ENCODE peak calls at places on chromosomes 7 and 10, in four cellular contexts. J is K562, G is H1, E is HepG2. T is an unnamed sample.

GRCh38 chr10:27584302-27584701 is 80.2 kb downstream of the RAB18 start:
- DNase-seq in J (no peak), G (no peak), E (no peak), T (no peak)

GRCh38 chr7:68420342-68420750 is 1177.9 kb upstream of the AUTS2 start:
- DNase-seq in J (no peak), G (no peak), E (no peak), T (no peak)

GRCh38 chr7:90706067-90706716 is 110.1 kb downstream of the CDK14 start:
- DNase-seq in J (no peak), G (no peak), E (peak; percentile 2), T (peak; percentile 19)

GRCh38 chr7:142603870-142604448 is 145.3 kb upstream of the PRSS1 start:
- DNase-seq in J (peak; percentile 78), G (no peak), E (peak; percentile 52), T (peak; percentile 71)

GRCh38 chr7:128833148-128833938 is 3.1 kb downstream of the FLNC start:
- DNase-seq in J (peak; percentile 89), G (no peak), E (no peak), T (peak; percentile 98)

GRCh38 chr10:62594093-62594520 is 210.4 kb upstream of the ADO start:
- DNase-seq in J (peak; percentile 57), G (peak; percentile 43), E (peak; percentile 27), T (peak; percentile 51)

GRCh38 chr10:86371116-86371515 is 4.5 kb upstream of the GRID1 start:
- DNase-seq in J (no peak), G (no peak), E (no peak), T (no peak)

GRCh38 chr7:19621740-19622139 is 87.1 kb downstream of the POLR1F start:
- DNase-seq in J (no peak), G (no peak), E (no peak), T (no peak)

GRCh38 chr7:84060760-84061261 is 133.8 kb downstream of the SEMA3A start:
- DNase-seq in J (no peak), G (no peak), E (no peak), T (peak; percentile 77)
- TF ChIP-seq JUN in J (no peak), G (no peak), E (no peak), T (peak; percentile 92)

GRCh38 chr7:28724563-28724962 is 233.6 kb downstream of the TRIL start:
- DNase-seq in J (no peak), G (no peak), E (no peak), T (no peak)
- H3K27ac ChIP-seq in J (no peak overlapping the region), G (no peak overlapping the region), E (no peak overlapping the region), T (no peak overlapping the region)

DNA sequence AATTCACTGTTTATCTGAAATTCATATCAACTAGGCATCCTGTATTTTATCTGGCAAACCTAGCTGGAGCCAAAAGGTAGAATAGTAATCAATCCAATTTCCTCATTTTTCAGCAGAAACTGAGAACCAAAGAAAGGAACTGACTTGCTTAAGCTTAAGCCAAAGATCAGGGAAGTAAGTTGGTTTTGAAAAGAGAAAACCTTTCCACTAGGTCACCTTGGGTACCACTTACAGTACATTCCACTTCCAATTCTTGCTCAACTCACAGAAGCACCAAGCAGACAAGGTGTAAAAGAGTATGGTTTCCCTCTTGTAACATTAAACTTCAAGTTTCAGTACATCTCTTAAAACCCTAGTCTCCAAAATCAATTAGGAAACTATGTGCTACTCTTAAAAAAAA is 79.6 kb downstream of the ZFAND4 start:
- DNase-seq in J (no peak), G (no peak), E (no peak), T (no peak)
- H3K9ac ChIP-seq in J (peak overlapping the region; percentile 74), G (no peak overlapping the region), E (peak overlapping the region; percentile 82), T (no peak overlapping the region)

DNA sequence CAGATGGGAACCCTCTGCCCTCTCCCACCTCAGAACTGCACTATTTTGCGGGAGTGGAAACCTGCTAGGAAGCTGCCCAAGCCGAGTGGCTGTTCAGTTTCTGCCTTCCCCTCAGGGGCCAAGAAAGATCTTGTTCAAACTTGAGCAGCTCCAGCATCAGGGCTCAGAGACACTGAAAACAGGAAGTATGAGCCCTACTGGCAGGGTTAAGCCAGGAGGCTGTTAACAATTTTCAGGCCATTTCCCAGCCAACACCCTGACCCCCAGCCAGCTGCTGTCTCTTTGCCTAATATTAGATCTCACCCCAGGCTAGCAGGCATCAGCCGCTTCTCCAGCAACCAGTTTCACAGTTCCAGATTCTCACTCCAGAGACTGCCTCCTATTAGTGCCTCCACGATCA is 9.2 kb downstream of the PLAU start:
- DNase-seq in J (peak; percentile 38), G (no peak), E (no peak), T (no peak)
- TF ChIP-seq JUN in J (no peak), G (no peak), E (no peak), T (no peak)

DNA sequence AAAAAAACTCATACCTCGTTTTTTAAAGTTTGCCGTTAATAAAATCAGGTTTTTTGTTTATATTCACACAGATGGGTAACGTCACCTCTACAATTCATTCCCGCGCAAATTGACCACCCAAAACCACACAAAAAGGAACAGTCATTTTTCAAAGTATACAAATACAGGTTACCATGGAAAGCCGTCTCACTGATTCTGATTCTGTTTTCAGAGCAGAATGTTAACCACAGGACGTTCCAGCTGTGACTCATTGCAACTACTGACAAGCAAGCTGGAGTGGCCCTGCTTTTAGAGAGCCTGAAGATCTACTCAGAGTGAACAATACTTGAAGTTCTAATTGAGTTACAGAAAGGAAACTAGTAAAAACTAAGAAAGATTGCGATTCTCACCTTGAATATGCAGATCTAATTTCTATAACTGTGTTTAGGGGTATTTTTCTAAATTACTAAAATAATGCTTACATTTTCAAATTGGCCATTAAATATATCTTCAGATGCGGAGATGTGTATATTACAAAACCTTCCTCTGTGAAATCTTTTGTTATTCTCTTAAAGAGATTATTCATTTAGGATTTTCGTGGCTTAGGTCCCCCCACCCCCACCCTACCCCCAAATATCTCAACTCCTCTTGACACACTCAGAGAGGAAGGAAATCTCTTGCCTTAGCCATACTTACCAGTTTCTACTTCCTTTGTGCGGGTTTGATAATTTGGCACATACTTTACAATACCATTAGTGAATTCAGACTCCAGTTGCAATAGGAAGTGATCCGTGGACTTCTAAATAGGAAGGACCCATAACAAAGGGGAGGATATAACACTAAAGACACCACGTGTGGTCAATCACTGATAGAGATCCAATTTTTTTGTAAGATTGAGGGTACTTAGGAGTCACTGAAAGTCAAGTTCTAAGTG is 106.0 kb downstream of the CUBN start:
- DNase-seq in J (peak; percentile 66), G (no peak), E (peak; percentile 48), T (peak; percentile 96)
- H3K27ac ChIP-seq in J (peak overlapping the region; percentile 35), G (no peak overlapping the region), E (no peak overlapping the region), T (peak overlapping the region; percentile 72)

GRCh38 chr10:6091630-6092029 is 2.8 kb downstream of the RBM17 start:
- DNase-seq in J (no peak), G (no peak), E (no peak), T (peak; percentile 89)
- H3K9ac ChIP-seq in J (no peak overlapping the region), G (no peak overlapping the region), E (no peak overlapping the region), T (no peak overlapping the region)

GRCh38 chr10:35463105-35463867 is 127.0 kb downstream of the CCNY start:
- DNase-seq in J (no peak), G (no peak), E (no peak), T (peak; percentile 42)

GRCh38 chr10:35464805-35465456 is 128.6 kb downstream of the CCNY start:
- DNase-seq in J (no peak), G (no peak), E (no peak), T (no peak)

GRCh38 chr10:35460852-35461460 is 124.6 kb downstream of the CCNY start:
- DNase-seq in J (no peak), G (no peak), E (no peak), T (no peak)

GRCh38 chr10:35463878-35464277 is 127.6 kb downstream of the CCNY start:
- DNase-seq in J (peak; percentile 17), G (no peak), E (no peak), T (no peak)

GRCh38 chr10:35462491-35462934 is 126.2 kb downstream of the CCNY start:
- DNase-seq in J (no peak), G (no peak), E (peak; percentile 56), T (no peak)
- TF ChIP-seq JUN in J (no peak), G (no peak), E (no peak), T (no peak)

GRCh38 chr7:150784954-150785353 is 15.2 kb downstream of the TMEM176B start:
- DNase-seq in J (no peak), G (no peak), E (no peak), T (no peak)
- H3K27ac ChIP-seq in J (no peak overlapping the region), G (no peak overlapping the region), E (no peak overlapping the region), T (no peak overlapping the region)

DNA sequence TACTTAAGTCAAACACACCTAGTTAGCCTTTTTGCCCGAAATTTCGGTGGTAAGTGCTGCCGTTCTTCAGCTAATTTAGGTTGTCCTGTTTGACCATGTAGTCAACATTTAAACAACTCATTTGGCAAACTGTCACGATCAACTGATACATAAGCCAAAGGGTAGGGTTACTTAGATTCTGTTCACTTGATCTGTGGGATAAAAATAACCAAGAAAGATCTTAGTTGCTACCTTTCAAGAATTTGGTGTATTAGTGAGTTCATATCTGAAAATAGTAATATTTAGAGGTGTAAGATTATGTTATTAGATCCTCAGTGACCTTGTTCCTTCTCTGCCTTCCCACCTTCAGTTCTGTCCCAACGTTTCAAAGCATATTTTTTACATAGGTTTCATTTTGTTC is 2.0 kb downstream of the TNKS2 start:
- DNase-seq in J (no peak), G (no peak), E (no peak), T (no peak)
- H3K9ac ChIP-seq in J (peak overlapping the region; percentile 81), G (no peak overlapping the region), E (peak overlapping the region; percentile 95), T (no peak overlapping the region)

GRCh38 chr7:25726682-25727357 is 425.2 kb upstream of the NFE2L3 start:
- DNase-seq in J (no peak), G (no peak), E (no peak), T (no peak)

GRCh38 chr7:25727876-25728275 is 424.1 kb upstream of the NFE2L3 start:
- DNase-seq in J (no peak), G (no peak), E (no peak), T (no peak)

GRCh38 chr7:25725483-25725882 is 426.5 kb upstream of the NFE2L3 start:
- DNase-seq in J (no peak), G (no peak), E (no peak), T (no peak)

GRCh38 chr7:25727446-25727845 is 424.6 kb upstream of the NFE2L3 start:
- DNase-seq in J (no peak), G (no peak), E (no peak), T (no peak)

DNA sequence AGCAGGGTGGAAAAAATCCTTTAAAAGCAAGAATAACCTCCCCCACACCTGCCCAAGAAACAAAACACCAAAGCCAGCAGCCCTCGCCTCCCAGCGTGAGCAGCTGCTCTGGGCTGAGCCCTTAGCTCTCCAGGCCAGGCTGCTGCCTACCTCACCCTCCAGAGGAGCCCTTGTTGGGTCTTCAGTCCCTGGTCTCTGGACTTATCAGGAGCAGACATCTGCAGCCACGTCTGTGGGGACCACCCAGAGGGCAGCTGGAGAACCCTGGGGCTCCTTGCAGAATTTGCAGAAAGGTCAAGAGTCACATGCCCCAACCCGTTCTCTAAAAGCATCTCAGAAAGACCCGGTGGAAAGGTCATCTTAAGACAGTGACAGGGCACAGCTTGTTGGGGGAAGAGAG is 425.8 kb upstream of the NFE2L3 start:
- DNase-seq in J (no peak), G (no peak), E (no peak), T (no peak)
- TF ChIP-seq JUN in J (no peak), G (no peak), E (no peak), T (no peak)

T was measured in endothelial cell of umbilical vein.